ENCODE peak calls at places on chromosomes 3 and 15, in four cellular contexts. W is left ventricle myocardium inferior, N is HL-60, Z is lung. B is an unnamed sample.
A peak's percentile ranks its signal among the peaks of the same experiment; 100 is the strongest.

GRCh38 chr3:71063768-71064287 is 519.7 kb downstream of the FOXP1 start:
- DNase-seq in N (peak; percentile 34), W (peak; percentile 30), Z (peak; percentile 31), B (peak; percentile 53)

GRCh38 chr3:153052096-153052460 is 109.9 kb upstream of the RAP2B start:
- DNase-seq in N (no peak), Z (no peak), W (no peak), B (peak; percentile 28)

GRCh38 chr3:30811174-30811795 is 83.2 kb downstream of the GADL1 start:
- DNase-seq in W (no peak), Z (no peak), N (no peak), B (no peak)

GRCh38 chr3:129686941-129687340 is 80.5 kb upstream of the PLXND1 start:
- DNase-seq in W (no peak), Z (no peak), N (no peak), B (no peak)

GRCh38 chr3:13598926-13599886 is 50.3 kb downstream of the FBLN2 start:
- DNase-seq in Z (no peak), N (no peak), W (no peak), B (no peak)

GRCh38 chr3:142846779-142847577 is 41.9 kb downstream of the PCOLCE2 start:
- DNase-seq in W (no peak), N (no peak), Z (no peak), B (peak; percentile 32)

GRCh38 chr15:43277901-43278300 is 11.2 kb upstream of the TGM5 start:
- DNase-seq in N (no peak), W (no peak), Z (no peak), B (no peak)

GRCh38 chr3:9916346-9916733 is 558 bp upstream of the IL17RC start:
- DNase-seq in N (no peak), W (no peak), Z (no peak), B (no peak)

DNA sequence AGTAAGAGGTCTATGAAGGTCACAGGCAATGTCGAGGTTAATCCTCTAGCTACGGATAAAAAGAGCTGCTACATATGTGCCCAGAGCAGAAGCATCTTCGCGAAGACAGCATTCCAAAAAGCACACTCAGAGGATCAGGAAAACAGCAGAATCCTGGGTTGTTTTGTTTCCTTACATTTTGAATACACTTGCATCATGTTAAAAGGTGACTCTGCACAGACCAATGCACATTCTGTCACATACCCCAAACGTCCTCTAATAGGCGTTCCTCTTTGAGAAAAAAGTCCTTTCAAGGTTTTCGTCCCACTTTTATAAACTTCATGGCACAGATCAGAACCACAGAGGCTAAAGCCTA is 52.7 kb downstream of the VGLL4 start:
- DNase-seq in W (no peak), Z (no peak), N (no peak), B (no peak)
- H3K4me3 ChIP-seq in W (peak overlapping the region; percentile 26), Z (no peak overlapping the region), N (no peak overlapping the region), B (no peak overlapping the region)

GRCh38 chr3:128498127-128498626 is 5.2 kb upstream of the GATA2 start:
- DNase-seq in W (no peak), N (no peak), Z (no peak), B (peak; percentile 9)
- TF ChIP-seq CTCF in W (no peak), N (no peak), Z (no peak), B (no peak)

GRCh38 chr3:113150253-113150652 is 61.1 kb upstream of the BOC start:
- DNase-seq in W (no peak), N (no peak), Z (no peak), B (no peak)

GRCh38 chr3:113148307-113148703 is 63.1 kb upstream of the BOC start:
- DNase-seq in Z (no peak), W (no peak), N (no peak), B (peak; percentile 34)

GRCh38 chr3:113147608-113148306 is 63.6 kb upstream of the BOC start:
- DNase-seq in N (no peak), W (peak; percentile 30), Z (no peak), B (peak; percentile 60)

GRCh38 chr3:113151475-113152031 is 59.8 kb upstream of the BOC start:
- DNase-seq in N (no peak), Z (no peak), W (no peak), B (peak; percentile 38)

DNA sequence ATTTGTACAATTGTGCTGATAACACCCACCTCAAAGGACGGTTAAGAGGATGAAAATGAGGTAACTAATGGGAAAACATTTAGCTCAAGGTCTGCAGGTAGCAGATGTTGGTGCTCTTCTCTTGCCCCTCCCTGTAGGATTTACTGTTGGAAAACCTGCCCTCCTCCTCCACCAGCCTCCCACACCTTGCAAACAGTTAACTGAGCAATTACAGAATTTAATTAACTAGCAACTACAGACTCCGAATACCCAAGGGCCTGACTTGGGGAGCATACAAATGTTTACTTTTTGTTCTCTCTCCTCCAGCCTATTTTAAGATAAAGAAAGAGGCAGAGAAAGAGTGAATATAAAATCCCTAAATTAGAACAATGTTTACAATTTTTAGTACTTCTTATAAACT is 62.5 kb upstream of the BOC start:
- DNase-seq in W (no peak), Z (no peak), N (no peak), B (no peak)
- H3K4me3 ChIP-seq in W (no peak overlapping the region), Z (no peak overlapping the region), N (no peak overlapping the region), B (no peak overlapping the region)

GRCh38 chr3:85337895-85338294 is 379.1 kb downstream of the CADM2 start:
- DNase-seq in Z (no peak), N (no peak), W (no peak), B (no peak)

GRCh38 chr3:85342915-85343314 is 384.1 kb downstream of the CADM2 start:
- DNase-seq in N (peak; percentile 3), W (no peak), Z (no peak), B (peak; percentile 35)
- TF ChIP-seq CTCF in N (peak; percentile 21), W (no peak), Z (no peak), B (no peak)

GRCh38 chr15:100330221-100330620 is 11.6 kb downstream of the ADAMTS17 start:
- DNase-seq in Z (no peak), W (no peak), N (no peak), B (no peak)
- H3K4me3 ChIP-seq in Z (no peak overlapping the region), W (no peak overlapping the region), N (no peak overlapping the region), B (no peak overlapping the region)

GRCh38 chr3:149489060-149489690 is 14.7 kb downstream of the TM4SF4 start:
- DNase-seq in Z (no peak), W (no peak), N (no peak), B (no peak)
- TF ChIP-seq CTCF in Z (no peak), W (peak; percentile 52), N (peak; percentile 20), B (no peak)

GRCh38 chr3:59001675-59002074 is 48.1 kb downstream of the CFAP20DC start:
- DNase-seq in Z (no peak), N (peak; percentile 65), W (no peak), B (no peak)
- H3K4me3 ChIP-seq in Z (no peak overlapping the region), N (no peak overlapping the region), W (no peak overlapping the region), B (no peak overlapping the region)